ENCODE peak calls at places on chromosomes 5 and 9, in six cellular contexts. Z, T, V, K, A and R are unnamed samples.

GRCh38 chr9:125844611-125845010 is 97.4 kb downstream of the PBX3 start:
- DNase-seq in T (no peak), A (no peak), K (no peak), V (no peak), Z (no peak), R (no peak)

GRCh38 chr9:86406366-86406765 is 52.2 kb upstream of the TUT7 start:
- DNase-seq in Z (no peak), A (no peak), V (peak), T (peak), K (no peak), R (no peak)

GRCh38 chr9:113531919-113532808 is 68.6 kb downstream of the RGS3 start:
- DNase-seq in K (no peak), A (peak), T (no peak), Z (no peak), V (no peak), R (peak)

GRCh38 chr9:36194326-36195000 is 3.7 kb downstream of the CLTA start:
- DNase-seq in T (no peak), K (no peak), A (no peak), V (peak), Z (no peak), R (no peak)

GRCh38 chr9:33860200-33860871 is 43.4 kb downstream of the UBE2R2 start:
- DNase-seq in V (peak), K (no peak), A (no peak), Z (no peak), T (no peak), R (no peak)

GRCh38 chr5:100517301-100517974 is 17.7 kb upstream of the FAM174A start:
- DNase-seq in A (peak), V (no peak), Z (no peak), K (no peak), T (no peak), R (no peak)

GRCh38 chr5:138950411-138951011 is 75.4 kb upstream of the LRRTM2 start:
- DNase-seq in T (no peak), K (no peak), A (peak), V (no peak), Z (no peak), R (peak)

GRCh38 chr5:173333900-173334685 is 5.9 kb upstream of the STC2 start:
- DNase-seq in T (peak), K (no peak), V (peak), A (no peak), Z (no peak), R (no peak)

GRCh38 chr9:101421653-101422065 is 13.9 kb downstream of the ALDOB start:
- DNase-seq in V (no peak), Z (no peak), A (no peak), T (no peak), K (no peak), R (no peak)

GRCh38 chr5:91126448-91126847 is 256.7 kb downstream of the ARRDC3 start:
- DNase-seq in K (no peak), V (peak), Z (no peak), A (no peak), T (peak), R (peak)

GRCh38 chr9:27204578-27204977 is 92.4 kb downstream of the EQTN start:
- DNase-seq in Z (no peak), K (no peak), T (no peak), A (no peak), V (no peak), R (no peak)

GRCh38 chr5:145495741-145496140 is 339.4 kb downstream of the PRELID2 start:
- DNase-seq in Z (no peak), K (peak), A (no peak), T (peak), V (peak), R (no peak)

GRCh38 chr5:158569534-158569933 is 530.2 kb downstream of the EBF1 start:
- DNase-seq in V (no peak), T (no peak), K (no peak), A (peak), Z (no peak), R (no peak)

GRCh38 chr9:90343360-90343759 is 299.3 kb downstream of the DIRAS2 start:
- DNase-seq in A (peak), Z (no peak), K (no peak), V (peak), T (peak), R (no peak)

GRCh38 chr5:64680289-64680688 is 10.0 kb upstream of the SHISAL2B start:
- DNase-seq in Z (no peak), V (peak), K (no peak), T (no peak), A (peak), R (no peak)

GRCh38 chr5:9646843-9647242 is 16.7 kb upstream of the TAS2R1 start:
- DNase-seq in K (no peak), Z (no peak), A (no peak), V (no peak), T (no peak), R (no peak)

GRCh38 chr9:104863180-104863883 is 64.6 kb downstream of the ABCA1 start:
- DNase-seq in Z (peak), A (peak), K (peak), V (peak), T (peak), R (no peak)

GRCh38 chr5:170333161-170333909 is 35.8 kb upstream of the LCP2 start:
- DNase-seq in Z (no peak), K (no peak), A (peak), V (no peak), T (no peak), R (no peak)

GRCh38 chr5:151022511-151023018 is 2.2 kb downstream of the GPX3 start:
- DNase-seq in K (no peak), T (peak), Z (no peak), A (no peak), V (peak), R (no peak)

GRCh38 chr9:34589656-34590375 is at the start of gene CNTFR:
- DNase-seq in V (no peak), Z (peak), A (no peak), T (no peak), K (no peak), R (peak)

GRCh38 chr5:168106008-168106761 is 185.3 kb upstream of the WWC1 start:
- DNase-seq in Z (no peak), A (no peak), K (no peak), T (peak), V (no peak), R (no peak)

GRCh38 chr5:91223886-91224285 is 159.2 kb downstream of the ARRDC3 start:
- DNase-seq in K (no peak), A (no peak), T (peak), Z (no peak), V (no peak), R (no peak)

GRCh38 chr5:168301593-168302388 is 10.3 kb downstream of the WWC1 start:
- DNase-seq in V (peak), K (peak), Z (no peak), A (peak), T (no peak), R (no peak)

GRCh38 chr9:134289241-134289875 is 36.9 kb upstream of the RXRA start:
- DNase-seq in K (no peak), A (no peak), V (no peak), Z (no peak), T (no peak), R (no peak)

GRCh38 chr5:170403675-170404074 is 14.5 kb upstream of the KCNMB1 start:
- DNase-seq in A (peak), K (no peak), T (no peak), Z (no peak), V (no peak), R (no peak)

GRCh38 chr5:11422342-11422741 is 481.9 kb downstream of the CTNND2 start:
- DNase-seq in K (no peak), Z (no peak), A (no peak), T (no peak), V (no peak), R (no peak)

GRCh38 chr9:13816837-13817236 is 497.1 kb downstream of the NFIB start:
- DNase-seq in K (no peak), A (no peak), V (no peak), Z (no peak), T (no peak), R (no peak)

GRCh38 chr9:124716795-124717194 is 54.3 kb downstream of the NR6A1 start:
- DNase-seq in A (no peak), K (peak), T (no peak), Z (no peak), V (no peak), R (no peak)

GRCh38 chr5:119330367-119331183 is 25.2 kb upstream of the TNFAIP8 start:
- DNase-seq in Z (no peak), A (peak), V (no peak), K (no peak), T (no peak), R (no peak)

GRCh38 chr9:120902824-120903608 is 23.6 kb downstream of the TRAF1 start:
- DNase-seq in A (no peak), K (no peak), V (no peak), Z (no peak), T (no peak), R (no peak)

GRCh38 chr5:176656467-176656990 is 9.2 kb downstream of the TSPAN17 start:
- DNase-seq in Z (no peak), K (no peak), V (no peak), A (no peak), T (no peak), R (no peak)

GRCh38 chr5:54013556-54014157 is 296.7 kb downstream of the ARL15 start:
- DNase-seq in A (no peak), V (peak), K (peak), T (peak), Z (no peak), R (no peak)

GRCh38 chr9:121985792-121986494 is 107.2 kb downstream of the TTLL11 start:
- DNase-seq in T (peak), V (peak), A (peak), K (no peak), Z (no peak), R (no peak)

GRCh38 chr9:137395666-137396010 is 27.3 kb downstream of the EXD3 start:
- DNase-seq in T (no peak), Z (no peak), A (no peak), K (no peak), V (no peak), R (no peak)

GRCh38 chr9:15837079-15837679 is 284.3 kb downstream of the CCDC171 start:
- DNase-seq in V (peak), K (peak), T (peak), A (no peak), Z (no peak), R (no peak)

GRCh38 chr5:33964132-33964531 is 20.4 kb downstream of the SLC45A2 start:
- DNase-seq in K (no peak), Z (no peak), A (no peak), T (no peak), V (peak), R (no peak)
- H3K4me3 ChIP-seq in K (no peak), Z (no peak), A (no peak), T (no peak), V (no peak), R (no peak)

DNA sequence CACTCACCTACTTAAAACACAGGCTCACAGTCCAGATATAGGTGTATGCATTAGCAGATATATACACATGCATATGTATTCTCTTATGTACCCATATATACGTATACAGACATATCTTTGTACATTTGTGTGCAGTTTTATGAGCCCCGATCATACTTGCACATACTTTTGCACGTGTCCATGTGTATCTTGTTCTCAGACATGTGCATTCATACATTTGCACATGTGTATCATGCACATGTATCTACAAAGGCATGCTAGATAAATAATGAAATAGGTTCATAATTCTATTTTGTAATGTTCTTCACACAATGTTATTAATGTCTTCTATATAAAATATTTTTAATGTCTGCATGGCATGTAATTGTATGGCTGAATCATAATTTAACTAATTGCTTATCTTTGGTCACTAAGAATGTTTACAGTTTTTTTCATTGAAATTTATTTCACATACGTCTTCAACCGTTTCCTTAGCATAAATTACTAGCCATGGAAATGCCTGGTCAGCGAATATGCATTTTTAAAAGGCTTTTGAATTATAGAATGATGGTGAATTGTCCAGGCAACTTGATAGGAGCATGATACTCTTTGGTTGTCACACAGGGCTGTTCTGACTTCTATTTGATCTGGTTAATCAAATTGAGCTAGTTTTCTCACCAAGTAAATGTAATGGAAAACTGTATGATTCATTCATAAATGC is 2.6 kb downstream of the NDFIP1 start:
- DNase-seq in Z (no peak), T (no peak), K (no peak), V (no peak), A (no peak), R (no peak)
- H3K4me3 ChIP-seq in Z (no peak), T (no peak), K (no peak), V (peak), A (peak), R (no peak)

DNA sequence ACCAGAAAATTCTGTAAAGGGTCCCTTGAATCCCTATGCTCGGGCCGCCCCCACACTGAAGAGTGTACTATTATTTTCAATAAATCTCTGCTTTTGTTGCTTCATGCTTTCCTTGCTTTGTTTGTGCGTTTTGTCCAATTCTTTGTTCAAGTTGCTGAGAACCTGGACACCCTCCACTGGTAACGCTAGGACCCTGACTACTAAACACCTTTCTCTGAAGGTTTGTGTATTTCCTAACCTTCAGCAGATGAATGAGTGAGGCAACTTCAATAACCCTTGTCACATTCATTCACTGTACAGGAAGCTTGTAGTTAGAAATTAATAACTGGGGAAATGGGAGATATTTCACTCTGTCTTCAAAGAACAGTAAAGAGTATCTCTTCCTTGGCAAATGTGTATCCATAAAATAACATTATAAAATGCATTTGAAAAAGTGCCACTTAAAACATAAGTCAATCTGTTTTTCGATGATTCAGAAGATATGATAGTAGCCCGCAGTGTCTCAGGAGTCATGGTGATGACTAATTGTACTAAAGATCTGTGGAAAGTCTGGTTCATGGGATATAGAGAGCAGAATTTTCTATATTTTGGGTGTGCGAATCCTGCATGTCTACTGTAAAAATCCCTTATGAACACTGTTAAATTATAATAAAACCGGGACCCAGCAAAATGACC is 43.2 kb upstream of the ANKH start:
- DNase-seq in A (no peak), K (no peak), Z (no peak), V (peak), T (peak), R (no peak)
- H3K4me3 ChIP-seq in A (no peak), K (no peak), Z (no peak), V (no peak), T (no peak), R (no peak)

GRCh38 chr5:133307275-133307674 is 255.5 kb downstream of the HSPA4 start:
- DNase-seq in A (no peak), Z (no peak), K (no peak), V (no peak), T (no peak), R (no peak)
- H3K4me3 ChIP-seq in A (no peak), Z (no peak), K (no peak), V (no peak), T (no peak), R (no peak)

DNA sequence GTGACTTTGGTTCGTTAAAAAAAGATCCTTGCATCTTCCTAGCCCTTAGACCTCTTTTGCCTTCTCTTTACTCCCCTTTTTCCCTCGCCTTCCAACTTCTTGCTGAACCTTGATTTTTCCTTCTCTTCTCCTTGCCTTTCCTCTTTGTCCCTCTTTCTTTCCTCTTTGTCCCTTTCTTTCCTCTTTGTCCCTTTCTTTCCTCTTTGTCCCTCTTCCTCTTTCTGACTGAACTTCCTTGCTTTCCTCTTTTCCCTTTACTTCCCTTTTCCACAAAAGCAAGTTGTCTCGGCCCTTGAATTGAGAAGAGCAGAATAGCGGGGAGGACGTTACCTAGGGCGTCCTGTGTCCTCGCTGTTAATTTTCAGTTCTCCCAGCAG is 1.4 kb upstream of the MLLT3 start:
- DNase-seq in Z (no peak), T (peak), V (peak), K (no peak), A (no peak), R (no peak)
- H3K4me3 ChIP-seq in Z (peak), T (peak), V (peak), K (peak), A (peak), R (peak)

DNA sequence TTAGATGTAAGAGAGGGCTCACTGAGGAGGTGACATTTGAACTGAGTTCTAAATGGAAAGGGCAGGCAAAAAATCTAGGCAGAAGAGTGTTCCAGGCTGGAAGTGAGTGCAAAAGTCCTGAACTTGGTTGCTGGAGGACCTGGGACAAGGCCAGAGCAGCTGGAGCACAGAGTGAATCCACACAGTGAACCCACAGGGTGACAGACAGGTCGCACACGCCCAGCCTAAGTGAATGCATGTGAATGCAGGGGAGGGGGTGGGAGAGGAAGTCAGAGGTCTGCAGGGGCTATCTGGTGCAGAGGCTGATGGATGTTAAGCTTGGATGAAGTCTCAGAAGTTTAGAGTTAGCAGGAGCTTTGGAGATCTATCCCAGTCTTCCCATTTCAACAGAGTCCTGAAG is 556 bp upstream of the TTF1 start:
- DNase-seq in A (peak), Z (no peak), T (no peak), K (no peak), V (no peak), R (no peak)
- H3K4me3 ChIP-seq in A (peak), Z (peak), T (no peak), K (peak), V (peak), R (peak)